ENCODE peak calls at places on chromosomes 2 and 18, in eight cellular contexts. E is GM23338, W is GM23248, O is PC-3, N is HCT116, Z is SK-N-SH, H is neural progenitor cell, D is hepatocyte. B is an unnamed sample.

GRCh38 chr18:48975221-48975816 is 24.6 kb upstream of the SMAD7 start:
- DNase-seq in E (no peak), W (peak; percentile 30), O (no peak), N (no peak), Z (no peak), H (peak; percentile 50), D (no peak), B (no peak)

GRCh38 chr2:216445489-216445888 is 33.2 kb downstream of the SMARCAL1 start:
- DNase-seq in E (no peak), W (no peak), O (no peak), N (no peak), Z (no peak), H (no peak), D (no peak), B (no peak)

GRCh38 chr2:152560163-152560562 is 157.1 kb downstream of the PRPF40A start:
- DNase-seq in E (no peak), W (peak; percentile 68), O (peak; percentile 63), N (no peak), Z (no peak), H (no peak), D (no peak), B (no peak)

GRCh38 chr18:10271481-10271880 is 183.0 kb upstream of the APCDD1 start:
- DNase-seq in E (no peak), W (peak; percentile 72), O (no peak), N (no peak), Z (no peak), H (no peak), D (no peak), B (no peak)

GRCh38 chr2:241273552-241273988 is 41.9 kb downstream of the HDLBP start:
- DNase-seq in E (peak; percentile 28), W (peak; percentile 24), O (no peak), N (no peak), Z (peak; percentile 32), H (peak; percentile 4), D (no peak), B (no peak)

GRCh38 chr2:236656166-236656565 is 86.5 kb downstream of the ACKR3 start:
- DNase-seq in E (no peak), W (no peak), O (no peak), N (no peak), Z (no peak), H (no peak), D (no peak), B (no peak)

GRCh38 chr2:107338059-107338458 is 452.1 kb upstream of the ST6GAL2 start:
- DNase-seq in E (no peak), W (peak; percentile 6), O (no peak), N (no peak), Z (no peak), H (no peak), D (no peak), B (no peak)

GRCh38 chr2:45083175-45083574 is 73.9 kb upstream of the SIX2 start:
- DNase-seq in E (no peak), W (peak; percentile 9), O (peak; percentile 27), N (no peak), Z (no peak), H (no peak), D (no peak), B (peak; percentile 53)

GRCh38 chr2:191259001-191259400 is 13.8 kb downstream of the MYO1B start:
- DNase-seq in E (no peak), W (no peak), O (no peak), N (no peak), Z (no peak), H (no peak), D (no peak), B (no peak)

GRCh38 chr2:158953926-158954763 is 14.3 kb upstream of the TANC1 start:
- DNase-seq in E (no peak), W (peak; percentile 84), O (peak; percentile 88), N (no peak), Z (peak; percentile 70), H (no peak), D (peak; percentile 91), B (no peak)

GRCh38 chr18:34122724-34123334 is 101.9 kb downstream of the NOL4 start:
- DNase-seq in E (peak; percentile 85), W (peak; percentile 76), O (peak; percentile 67), N (peak; percentile 16), Z (peak; percentile 55), H (peak; percentile 72), D (peak; percentile 80), B (peak; percentile 68)

GRCh38 chr2:18238231-18238630 is 322.2 kb downstream of the RDH14 start:
- DNase-seq in E (no peak), W (no peak), O (no peak), N (no peak), Z (no peak), H (peak; percentile 10), D (no peak), B (no peak)
- TF ChIP-seq EZH2phosphoT487 in E (no peak), W (no peak), O (no peak), N (no peak), Z (no peak), H (no peak), D (no peak), B (no peak)

DNA sequence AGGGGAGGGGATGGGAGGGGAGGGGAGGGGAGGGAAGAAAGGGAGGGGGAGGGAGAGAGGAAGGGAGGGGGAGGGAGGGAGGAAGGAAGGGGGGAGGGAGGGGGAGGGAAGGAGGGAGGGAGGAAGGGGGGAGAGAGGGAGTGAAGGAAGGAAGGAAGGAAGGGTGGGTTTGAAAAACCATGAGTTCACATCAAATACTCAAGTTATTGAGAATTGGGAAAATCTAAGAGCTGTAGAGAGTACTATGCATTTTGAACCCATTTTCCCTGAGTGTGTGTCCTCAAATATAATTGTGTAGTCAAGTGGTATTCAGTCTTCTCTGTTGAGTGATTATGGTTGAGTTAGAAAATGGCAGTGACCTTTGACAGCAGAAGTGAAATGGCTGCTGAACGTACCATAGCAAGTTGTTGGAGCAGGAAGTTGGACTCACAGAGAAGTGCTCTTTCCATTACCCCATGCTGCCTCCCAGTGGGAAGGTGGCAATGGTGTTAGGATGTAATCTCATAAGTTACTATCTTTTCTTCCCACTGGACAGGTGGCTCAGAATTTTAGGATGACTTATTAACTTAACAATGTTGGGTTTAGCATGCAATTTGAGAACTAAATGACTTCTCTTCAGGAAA is 214.6 kb downstream of the SETBP1 start:
- DNase-seq in E (no peak), W (peak; percentile 52), O (peak; percentile 66), N (no peak), Z (peak; percentile 5), H (no peak), D (peak; percentile 30), B (peak; percentile 46)
- TF ChIP-seq EZH2phosphoT487 in E (no peak), W (no peak), O (no peak), N (no peak), Z (no peak), H (no peak), D (no peak), B (no peak)

GRCh38 chr2:120374821-120375220 is 28.9 kb downstream of the INHBB start:
- DNase-seq in E (no peak), W (no peak), O (no peak), N (no peak), Z (no peak), H (no peak), D (no peak), B (no peak)

GRCh38 chr2:120372816-120373215 is 26.9 kb downstream of the INHBB start:
- DNase-seq in E (no peak), W (no peak), O (no peak), N (no peak), Z (no peak), H (no peak), D (no peak), B (no peak)

GRCh38 chr2:120373424-120373823 is 27.5 kb downstream of the INHBB start:
- DNase-seq in E (peak; percentile 84), W (no peak), O (no peak), N (no peak), Z (no peak), H (peak; percentile 55), D (no peak), B (no peak)

GRCh38 chr2:120369250-120369649 is 23.3 kb downstream of the INHBB start:
- DNase-seq in E (no peak), W (no peak), O (peak; percentile 36), N (no peak), Z (no peak), H (no peak), D (no peak), B (no peak)

DNA sequence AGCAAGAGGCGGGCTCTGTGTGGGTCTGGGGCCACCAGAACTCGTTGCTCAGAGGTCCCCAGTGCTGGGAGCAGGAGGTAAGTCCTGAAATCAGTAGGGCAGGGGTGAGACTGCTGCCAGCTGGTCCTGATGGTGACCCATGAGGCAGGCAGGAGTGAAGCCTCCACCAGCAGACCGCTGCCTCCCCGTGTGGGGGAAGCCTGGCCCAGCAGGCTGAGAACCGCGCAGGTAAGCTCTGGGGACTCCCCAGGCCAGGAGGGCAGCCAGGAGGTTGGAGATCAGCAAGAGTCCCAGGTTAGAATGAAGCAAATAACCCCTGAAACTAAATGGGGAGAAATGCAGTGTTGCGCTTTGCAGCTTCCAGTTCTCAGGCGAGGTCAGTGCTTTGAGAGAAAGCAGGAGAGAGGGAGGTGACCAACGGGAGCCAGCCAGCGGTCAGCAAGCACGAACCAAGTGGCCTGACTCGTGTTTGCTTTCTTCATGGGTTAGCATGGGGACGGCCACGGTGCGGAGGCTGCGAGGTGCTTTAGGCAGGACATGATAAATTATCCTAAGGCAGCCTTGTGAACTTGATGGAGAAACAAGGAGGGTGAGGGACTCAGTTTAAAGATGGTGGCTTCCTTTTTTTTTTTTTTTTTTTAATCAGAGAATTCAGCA is 26.2 kb downstream of the INHBB start:
- DNase-seq in E (no peak), W (no peak), O (no peak), N (no peak), Z (no peak), H (no peak), D (no peak), B (no peak)
- TF ChIP-seq EZH2phosphoT487 in E (no peak), W (no peak), O (no peak), N (no peak), Z (no peak), H (no peak), D (no peak), B (no peak)

DNA sequence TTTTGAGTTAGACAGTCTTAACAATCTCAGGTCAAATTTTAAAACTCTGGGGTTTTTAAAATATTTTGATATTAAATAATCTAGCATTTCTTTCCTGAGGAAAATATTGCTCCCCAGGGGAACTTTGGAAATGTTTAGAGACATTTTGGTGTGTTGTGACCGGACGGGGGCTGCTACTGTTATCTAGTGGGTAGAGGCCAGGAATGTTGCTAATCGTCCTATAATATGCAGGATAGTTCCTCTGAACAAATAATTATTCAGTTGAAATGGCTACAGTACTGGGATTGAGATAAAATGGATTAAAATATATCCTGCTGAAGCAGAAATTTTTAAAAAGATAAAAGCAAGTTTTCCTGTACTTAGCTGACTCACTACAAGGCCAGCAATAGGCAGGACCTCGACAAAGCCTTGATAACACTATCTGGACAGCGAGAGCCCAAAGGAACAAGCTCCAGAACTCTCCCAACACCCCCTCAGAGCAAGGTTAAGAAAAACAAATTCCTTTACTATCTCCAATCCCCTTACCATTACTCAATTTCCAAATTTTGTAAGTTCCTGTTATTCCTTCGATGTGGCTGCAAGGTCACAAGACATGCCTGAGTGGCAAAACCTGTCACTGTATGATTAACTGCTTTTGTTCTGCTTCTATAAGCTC is 1407.4 kb downstream of the SUCLG1 start:
- DNase-seq in E (no peak), W (no peak), O (no peak), N (no peak), Z (no peak), H (no peak), D (no peak), B (no peak)
- TF ChIP-seq EZH2phosphoT487 in E (no peak), W (no peak), O (no peak), N (no peak), Z (no peak), H (no peak), D (no peak), B (no peak)

B was measured in OCI-LY7.